ENCODE peak calls at places on chromosomes 6 and 20, in four cellular contexts. V, Z, T and Q are unnamed samples.

GRCh38 chr6:90169328-90169886 is 127.2 kb downstream of the BACH2 start:
- DNase-seq in V (no peak), Z (no peak), T (no peak), Q (no peak)

GRCh38 chr6:35967059-35967769 is 46.3 kb upstream of the SRPK1 start:
- DNase-seq in V (no peak), Z (no peak), T (no peak), Q (no peak)

GRCh38 chr6:39804666-39805065 is 12.5 kb downstream of the DAAM2 start:
- DNase-seq in V (peak), Z (no peak), T (no peak), Q (no peak)

GRCh38 chr6:4997862-4998261 is 6.0 kb downstream of the RPP40 start:
- DNase-seq in V (no peak), Z (no peak), T (no peak), Q (no peak)

GRCh38 chr6:169725270-169726048 is 1.2 kb upstream of the PHF10 start:
- DNase-seq in V (peak), Z (no peak), T (peak), Q (no peak)

GRCh38 chr6:84227434-84228197 is at the start of gene CEP162:
- DNase-seq in V (peak), Z (peak), T (peak), Q (peak)

GRCh38 chr6:151440930-151441329 is 11.0 kb downstream of the RMND1 start:
- DNase-seq in V (peak), Z (no peak), T (no peak), Q (peak)

GRCh38 chr20:5357942-5358341 is 41.2 kb upstream of the PROKR2 start:
- DNase-seq in V (no peak), Z (no peak), T (no peak), Q (peak)

GRCh38 chr6:147043994-147044477 is 160.2 kb upstream of the STXBP5 start:
- DNase-seq in V (peak), Z (no peak), T (no peak), Q (no peak)

GRCh38 chr6:45591306-45591705 is 213.6 kb upstream of the SUPT3H start:
- DNase-seq in V (peak), Z (no peak), T (no peak), Q (no peak)